ENCODE peak calls at places on chromosome X, in seven cellular contexts. L, P, N, C, U, O and E are unnamed samples.

GRCh38 chrX:13605611-13606010 is 36.2 kb downstream of the EGFL6 start:
- DNase-seq in L (no peak), P (no peak), N (no peak), C (no peak), U (no peak), O (no peak), E (no peak)

GRCh38 chrX:116031331-116031730 is 139.2 kb upstream of the AGTR2 start:
- DNase-seq in L (no peak), P (no peak), N (no peak), C (no peak), U (no peak), O (no peak), E (no peak)

GRCh38 chrX:101595739-101596419 is 21.9 kb downstream of the ARMCX6 start:
- DNase-seq in L (no peak), P (peak), N (peak), C (peak), U (no peak), O (no peak), E (no peak)

GRCh38 chrX:45434231-45434630 is 233.6 kb upstream of the DIPK2B start:
- DNase-seq in L (no peak), P (no peak), N (no peak), C (no peak), U (no peak), O (no peak), E (no peak)

GRCh38 chrX:21839334-21840198 is at the start of gene MBTPS2:
- DNase-seq in L (peak), P (peak), N (peak), C (peak), U (peak), O (peak), E (peak)

GRCh38 chrX:131067846-131068745 is 9.9 kb downstream of the ARHGAP36 start:
- DNase-seq in L (no peak), P (no peak), N (no peak), C (no peak), U (no peak), O (no peak), E (no peak)

GRCh38 chrX:106608016-106608415 is 3.8 kb upstream of the RADX start:
- DNase-seq in L (no peak), P (no peak), N (no peak), C (no peak), U (no peak), O (no peak), E (no peak)

GRCh38 chrX:101602077-101602476 is 15.7 kb downstream of the ARMCX6 start:
- DNase-seq in L (no peak), P (peak), N (no peak), C (no peak), U (no peak), O (no peak), E (no peak)

GRCh38 chrX:139691493-139691842 is 16.5 kb downstream of the MCF2 start:
- DNase-seq in L (no peak), P (no peak), N (no peak), C (peak), U (no peak), O (no peak), E (no peak)

GRCh38 chrX:45781901-45782553 is 581.4 kb upstream of the DIPK2B start:
- DNase-seq in L (no peak), P (no peak), N (peak), C (no peak), U (no peak), O (no peak), E (no peak)

GRCh38 chrX:31652651-31653050 is 580.8 kb upstream of the FTHL17 start:
- DNase-seq in L (no peak), P (no peak), N (no peak), C (no peak), U (no peak), O (no peak), E (no peak)

GRCh38 chrX:40392599-40392998 is 188.2 kb upstream of the ATP6AP2 start:
- DNase-seq in L (no peak), P (no peak), N (no peak), C (no peak), U (no peak), O (no peak), E (no peak)

GRCh38 chrX:74535211-74535621 is 79.2 kb downstream of the RLIM start:
- DNase-seq in L (no peak), P (peak), N (peak), C (no peak), U (peak), O (no peak), E (no peak)

GRCh38 chrX:72358313-72358712 is 52.6 kb upstream of the CITED1 start:
- DNase-seq in L (no peak), P (no peak), N (no peak), C (no peak), U (no peak), O (no peak), E (no peak)

GRCh38 chrX:9310596-9310995 is 154.3 kb upstream of the TBL1X start:
- DNase-seq in L (no peak), P (no peak), N (peak), C (no peak), U (no peak), O (no peak), E (no peak)

GRCh38 chrX:27336466-27337091 is 126.6 kb downstream of the PPP4R3C start:
- DNase-seq in L (no peak), P (peak), N (peak), C (peak), U (no peak), O (peak), E (no peak)

GRCh38 chrX:53159184-53159583 is 65.2 kb downstream of the KANTR start:
- DNase-seq in L (no peak), P (no peak), N (no peak), C (no peak), U (no peak), O (no peak), E (no peak)

GRCh38 chrX:136207546-136207945 is 43.7 kb downstream of the MAP7D3 start:
- DNase-seq in L (no peak), P (no peak), N (no peak), C (no peak), U (no peak), O (no peak), E (no peak)

GRCh38 chrX:29233592-29234179 is 646.4 kb downstream of the IL1RAPL1 start:
- DNase-seq in L (no peak), P (no peak), N (no peak), C (no peak), U (no peak), O (no peak), E (no peak)

GRCh38 chrX:34563809-34564208 is 93.3 kb downstream of the TMEM47 start:
- DNase-seq in L (no peak), P (no peak), N (no peak), C (no peak), U (no peak), O (no peak), E (no peak)

GRCh38 chrX:29911673-29912072 is 303.7 kb upstream of the MAGEB2 start:
- DNase-seq in L (no peak), P (no peak), N (peak), C (no peak), U (no peak), O (no peak), E (no peak)

GRCh38 chrX:2546496-2546895 is 45.7 kb upstream of the DHRSX start:
- DNase-seq in L (no peak), P (no peak), N (no peak), C (no peak), U (no peak), O (no peak), E (no peak)

GRCh38 chrX:103685396-103685795 is 1.1 kb downstream of the MORF4L2 start:
- DNase-seq in L (no peak), P (no peak), N (peak), C (no peak), U (no peak), O (no peak), E (no peak)

GRCh38 chrX:154046262-154046771 is 26.6 kb upstream of the IRAK1 start:
- DNase-seq in L (no peak), P (no peak), N (peak), C (no peak), U (peak), O (no peak), E (no peak)
- TF ChIP-seq CTCF in L (no peak), P (no peak), N (peak), C (no peak), U (no peak), O (no peak), E (no peak)

DNA sequence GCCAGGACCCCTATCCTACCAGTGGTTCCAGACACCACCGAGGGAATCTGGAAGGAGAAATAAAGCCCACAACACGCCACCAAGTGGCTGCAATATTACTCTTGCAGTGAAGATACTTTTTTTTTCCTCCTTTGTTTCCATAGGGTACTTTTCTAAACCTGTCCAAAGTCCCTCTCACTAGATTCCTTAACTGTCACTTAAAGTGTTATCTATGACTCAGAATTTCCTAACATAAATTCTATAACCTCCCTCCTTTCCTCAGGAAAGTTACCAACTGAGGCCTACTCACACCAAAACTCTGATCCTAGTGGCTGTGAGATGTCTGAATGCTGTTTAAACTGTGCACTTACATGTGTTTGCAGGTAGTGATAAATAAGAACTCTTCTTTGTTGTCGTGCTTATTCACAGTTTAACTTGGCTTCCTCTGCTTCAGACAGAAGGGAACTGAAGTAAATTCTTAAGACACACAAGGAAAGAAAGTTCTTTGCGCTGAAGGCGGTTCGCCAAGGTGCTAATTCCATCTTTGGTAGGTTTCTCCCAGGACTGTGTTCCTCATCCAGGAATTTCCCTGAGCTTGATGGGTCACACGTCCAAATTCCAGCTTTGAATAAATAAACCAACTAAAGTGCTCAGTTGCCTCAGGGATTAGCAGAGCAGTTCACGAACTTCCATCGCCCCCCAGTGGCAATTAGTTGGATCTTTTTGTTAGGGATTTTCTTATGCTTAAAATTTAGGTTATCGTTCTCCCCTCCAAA is 10.7 kb upstream of the HCCS start:
- DNase-seq in L (no peak), P (no peak), N (peak), C (no peak), U (peak), O (no peak), E (no peak)
- TF ChIP-seq CTCF in L (peak), P (peak), N (peak), C (no peak), U (peak), O (peak), E (no peak)

GRCh38 chrX:68147848-68148247 is 285.4 kb downstream of the OPHN1 start:
- DNase-seq in L (no peak), P (no peak), N (no peak), C (no peak), U (no peak), O (no peak), E (no peak)

DNA sequence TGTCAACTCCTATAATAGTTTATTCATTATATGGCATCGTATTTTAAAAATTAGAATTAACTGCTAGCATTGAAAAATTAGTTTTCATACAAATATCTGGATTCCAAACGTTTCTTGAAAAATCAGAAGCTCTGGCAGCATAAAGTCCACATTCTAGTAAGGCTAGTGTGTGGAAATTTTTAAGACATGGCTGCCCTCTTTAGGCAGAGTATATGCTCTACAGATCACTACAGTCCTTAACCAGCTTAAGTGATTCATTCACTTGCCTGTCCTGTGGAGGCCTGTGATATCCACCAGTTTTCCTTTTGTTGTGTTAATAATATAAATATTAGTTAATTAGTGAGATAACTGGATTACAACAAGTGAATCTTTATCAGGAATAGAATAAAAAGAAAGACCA is 287.2 kb downstream of the OPHN1 start:
- DNase-seq in L (no peak), P (peak), N (peak), C (no peak), U (no peak), O (no peak), E (no peak)
- TF ChIP-seq CTCF in L (no peak), P (peak), N (peak), C (no peak), U (no peak), O (peak), E (no peak)

DNA sequence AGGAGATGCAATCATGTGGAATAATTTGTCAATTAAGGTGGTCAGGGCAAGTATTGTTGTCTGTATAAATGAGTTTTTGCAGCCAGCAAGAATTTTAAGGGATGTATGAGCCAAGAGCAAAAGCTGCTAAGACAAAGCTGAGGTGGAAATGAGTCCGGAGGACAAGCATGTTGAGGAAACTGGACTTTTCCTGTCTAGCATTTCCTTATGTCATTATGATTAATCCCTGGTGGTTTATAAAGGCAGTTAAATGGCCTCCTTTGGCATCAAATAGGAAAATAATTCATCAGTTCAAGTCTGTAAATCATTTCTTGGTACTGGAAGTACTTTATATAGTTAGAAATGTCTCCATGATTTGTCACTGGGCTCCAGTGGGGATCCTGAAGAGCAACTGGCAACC is 61.6 kb upstream of the TEX13A start:
- DNase-seq in L (no peak), P (no peak), N (no peak), C (no peak), U (no peak), O (no peak), E (no peak)
- TF ChIP-seq CTCF in L (no peak), P (no peak), N (no peak), C (no peak), U (no peak), O (no peak), E (no peak)